ENCODE peak calls at places on chromosomes 2 and 18, in nine cellular contexts. O is GM23248; W is left ventricle myocardium inferior; C is heart left ventricle; H is aorta; D is spleen; U is SJSA1; M is CD4-positive, CD25-positive, alpha-beta regulatory T cell; B is ovary. V is an unnamed sample.
A peak's percentile ranks its signal among the peaks of the same experiment; 100 is the strongest.

GRCh38 chr2:150476213-150476740 is 11.2 kb downstream of the RND3 start:
- DNase-seq in M (no peak), D (no peak), U (peak; percentile 38), C (no peak), O (no peak), B (no peak), W (no peak), H (no peak), V (no peak)

GRCh38 chr2:61889212-61889956 is 928 bp upstream of the CCT4 start:
- DNase-seq in W (no peak), M (no peak), H (no peak), B (peak; percentile 53), O (no peak), C (no peak), D (peak; percentile 88), U (no peak), V (peak; percentile 66)

GRCh38 chr2:238929242-238930081 is 81.6 kb downstream of the TWIST2 start:
- DNase-seq in U (peak; percentile 67), H (peak; percentile 81), B (peak; percentile 46), O (peak; percentile 56), W (peak; percentile 56), M (no peak), C (peak; percentile 64), D (peak; percentile 52), V (peak; percentile 52)

GRCh38 chr2:106053116-106053515 is 141.0 kb downstream of the UXS1 start:
- DNase-seq in M (peak; percentile 11), U (peak; percentile 47), C (no peak), O (peak; percentile 65), D (no peak), W (no peak), B (no peak), H (no peak), V (no peak)

GRCh38 chr18:47604041-47604440 is 326.4 kb downstream of the SMAD2 start:
- DNase-seq in O (no peak), W (no peak), B (no peak), D (no peak), U (no peak), M (no peak), C (no peak), H (no peak), V (no peak)

GRCh38 chr2:110748489-110748867 is 16.1 kb downstream of the ACOXL start:
- DNase-seq in B (no peak), D (no peak), W (no peak), O (no peak), U (no peak), C (no peak), H (no peak), M (peak; percentile 48), V (no peak)

GRCh38 chr2:6103949-6104348 is 411.8 kb downstream of the SOX11 start:
- DNase-seq in D (no peak), O (no peak), H (no peak), B (no peak), W (no peak), M (no peak), U (no peak), C (no peak), V (no peak)

GRCh38 chr2:27024812-27025211 is 8.0 kb upstream of the TMEM214 start:
- DNase-seq in U (no peak), H (no peak), O (no peak), W (no peak), B (no peak), M (no peak), D (no peak), C (no peak), V (no peak)

GRCh38 chr2:227163445-227163997 is 484 bp downstream of the COL4A4 start:
- DNase-seq in D (peak; percentile 82), M (no peak), O (peak; percentile 22), B (no peak), C (peak; percentile 46), W (no peak), H (no peak), U (no peak), V (no peak)

GRCh38 chr2:174120346-174120745 is 128.0 kb downstream of the OLA1 start:
- DNase-seq in U (no peak), D (no peak), C (no peak), W (no peak), H (no peak), B (no peak), O (peak; percentile 38), M (no peak), V (no peak)

GRCh38 chr2:241271641-241272297 is 43.7 kb downstream of the HDLBP start:
- DNase-seq in O (peak; percentile 96), W (peak; percentile 85), M (peak; percentile 29), B (peak; percentile 77), C (peak; percentile 91), D (peak; percentile 94), H (peak; percentile 94), U (peak; percentile 62), V (peak; percentile 86)
- H3K4me1 ChIP-seq in O (peaks cover 36% of the 10 kb centered on the region), W (peaks cover 53% of the 10 kb centered on the region), M (peaks cover 24% of the 10 kb centered on the region), B (peaks cover 7% of the 10 kb centered on the region), C (peaks cover 14% of the 10 kb centered on the region), D (peaks cover 10% of the 10 kb centered on the region), H (no peaks in the 10 kb centered on the region), U (peaks cover 35% of the 10 kb centered on the region), V (peaks cover 37% of the 10 kb centered on the region)

GRCh38 chr2:169735623-169736022 is 2.0 kb downstream of the KLHL23 start:
- DNase-seq in U (no peak), B (no peak), C (no peak), O (no peak), W (no peak), M (no peak), D (no peak), H (no peak), V (no peak)
- H3K27ac ChIP-seq in U (no peak overlapping the region), B (no peak overlapping the region), C (peak overlapping the region; percentile 47), O (no peak overlapping the region), W (peak overlapping the region; percentile 69), M (no peak overlapping the region), D (no peak overlapping the region), H (no peak overlapping the region), V (peak overlapping the region; percentile 41)

DNA sequence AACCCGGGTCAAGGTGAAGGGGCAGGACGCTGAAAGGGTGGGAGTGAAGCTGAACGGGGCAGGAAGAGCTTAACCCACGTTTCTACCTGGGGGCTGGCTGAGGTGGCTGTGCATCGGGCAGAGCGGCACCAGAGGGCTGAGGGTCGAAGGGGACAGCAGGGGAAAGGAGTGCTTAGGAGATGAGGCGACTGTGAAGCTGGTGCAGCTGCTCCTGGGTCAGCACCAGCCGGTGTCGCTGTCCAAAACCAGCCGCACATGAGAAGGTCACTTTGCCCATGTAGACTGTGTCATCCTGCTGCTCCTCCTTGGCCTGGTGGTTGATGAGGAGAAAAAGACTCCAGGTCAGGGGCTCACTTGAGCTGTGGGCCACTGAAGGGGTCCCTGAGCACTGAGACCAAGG is 18.1 kb upstream of the SLC4A5 start:
- DNase-seq in M (no peak), B (no peak), H (no peak), O (no peak), C (no peak), D (no peak), W (no peak), U (no peak), V (no peak)
- H3K36me3 ChIP-seq in M (peaks cover 88% of the 10 kb centered on the region), B (no peaks in the 10 kb centered on the region), H (peaks cover 23% of the 10 kb centered on the region), O (peaks cover 50% of the 10 kb centered on the region), C (peaks cover 100% of the 10 kb centered on the region), D (peaks cover 72% of the 10 kb centered on the region), W (peaks cover 100% of the 10 kb centered on the region), U (peaks cover 79% of the 10 kb centered on the region), V (peaks cover 12% of the 10 kb centered on the region)

GRCh38 chr2:96209729-96210085 is 1.1 kb upstream of the STARD7 start:
- DNase-seq in C (no peak), O (no peak), D (no peak), H (no peak), B (no peak), W (no peak), M (no peak), U (no peak), V (no peak)
- H3K4me1 ChIP-seq in C (peaks cover 28% of the 10 kb centered on the region), O (peaks cover 30% of the 10 kb centered on the region), D (peaks cover 30% of the 10 kb centered on the region), H (no peaks in the 10 kb centered on the region), B (peaks cover 14% of the 10 kb centered on the region), W (peaks cover 50% of the 10 kb centered on the region), M (peaks cover 43% of the 10 kb centered on the region), U (peaks cover 22% of the 10 kb centered on the region), V (peaks cover 21% of the 10 kb centered on the region)

GRCh38 chr2:216698291-216698690 is 2.9 kb upstream of the IGFBP5 start:
- DNase-seq in C (no peak), H (no peak), O (no peak), U (no peak), D (no peak), B (peak; percentile 10), W (no peak), M (no peak), V (no peak)

GRCh38 chr2:216700088-216700567 is 4.8 kb upstream of the IGFBP5 start:
- DNase-seq in M (no peak), H (no peak), U (no peak), D (no peak), B (peak; percentile 55), O (no peak), C (no peak), W (no peak), V (no peak)

GRCh38 chr2:216700778-216701177 is 5.4 kb upstream of the IGFBP5 start:
- DNase-seq in B (peak; percentile 55), H (peak; percentile 64), C (no peak), M (no peak), W (no peak), U (no peak), O (no peak), D (no peak), V (no peak)

GRCh38 chr2:216696751-216697560 is 1.6 kb upstream of the IGFBP5 start:
- DNase-seq in M (no peak), B (peak; percentile 30), U (peak; percentile 31), W (no peak), O (peak; percentile 73), H (no peak), C (no peak), D (no peak), V (no peak)

GRCh38 chr2:216698895-216699294 is 3.5 kb upstream of the IGFBP5 start:
- DNase-seq in O (peak; percentile 85), D (no peak), U (peak; percentile 42), B (peak; percentile 33), W (no peak), M (no peak), H (peak; percentile 49), C (no peak), V (no peak)
- H3K27ac ChIP-seq in O (no peak overlapping the region), D (peak overlapping the region; percentile 52), U (no peak overlapping the region), B (peak overlapping the region; percentile 73), W (peak overlapping the region; percentile 94), M (no peak overlapping the region), H (no peak overlapping the region), C (no peak overlapping the region), V (peak overlapping the region; percentile 83)

DNA sequence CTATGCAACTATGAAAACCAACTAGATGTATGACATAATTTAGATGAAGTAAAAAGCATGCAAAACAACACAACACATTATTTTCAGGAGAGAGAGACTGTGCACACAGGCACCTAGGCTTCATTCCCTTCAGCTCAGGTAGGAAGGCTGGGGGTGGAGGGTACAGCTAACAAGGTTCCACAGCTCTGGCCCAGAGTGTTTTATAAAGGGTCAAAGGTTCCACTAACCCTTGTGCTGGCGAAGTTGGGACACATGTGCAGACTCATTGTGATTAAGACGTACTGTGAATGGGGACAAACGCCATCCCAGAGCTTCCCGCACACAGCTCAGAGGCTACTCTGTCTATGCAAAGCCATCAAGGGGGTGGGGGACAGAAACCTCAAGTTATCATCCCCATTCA is 19.1 kb downstream of the CCDC93 start:
- DNase-seq in H (no peak), W (no peak), C (no peak), B (no peak), U (no peak), O (no peak), M (no peak), D (no peak), V (no peak)
- H3K36me3 ChIP-seq in H (peaks cover 15% of the 10 kb centered on the region), W (peaks cover 97% of the 10 kb centered on the region), C (peaks cover 99% of the 10 kb centered on the region), B (no peaks in the 10 kb centered on the region), U (peaks cover 48% of the 10 kb centered on the region), O (peaks cover 51% of the 10 kb centered on the region), M (peaks cover 90% of the 10 kb centered on the region), D (peaks cover 86% of the 10 kb centered on the region), V (peaks cover 91% of the 10 kb centered on the region)

GRCh38 chr2:77977486-77978063 is 455.4 kb upstream of the LRRTM4 start:
- DNase-seq in U (no peak), D (no peak), B (no peak), C (no peak), H (no peak), M (no peak), W (no peak), O (no peak), V (no peak)
- H3K4me1 ChIP-seq in U (no peaks in the 10 kb centered on the region), D (no peaks in the 10 kb centered on the region), B (no peaks in the 10 kb centered on the region), C (no peaks in the 10 kb centered on the region), H (no peaks in the 10 kb centered on the region), M (no peaks in the 10 kb centered on the region), W (no peaks in the 10 kb centered on the region), O (no peaks in the 10 kb centered on the region), V (no peaks in the 10 kb centered on the region)

V was measured in psoas muscle.